ENCODE peak calls at places on chromosomes 6 and 20, in six cellular contexts. One of them, this sample, is unnamed.

GRCh38 chr6:5279891-5280338 is 18.6 kb downstream of the FARS2 start:
- DNase-seq in H9: no peak
- DNase-seq in mesenchymal stem cell: no peak
- DNase-seq in IMR-90: peak
- DNase-seq in H1: no peak
- DNase-seq in trophoblast cell: no peak
- DNase-seq in this sample: no peak

GRCh38 chr6:33075568-33076405 is at the start of gene HLA-DPB1:
- DNase-seq in mesenchymal stem cell: peak
- DNase-seq in H1: no peak
- DNase-seq in IMR-90: peak
- DNase-seq in trophoblast cell: peak
- DNase-seq in H9: no peak
- DNase-seq in this sample: peak

GRCh38 chr6:111552999-111553398 is 52.7 kb downstream of the TRAF3IP2 start:
- DNase-seq in H1: peak
- DNase-seq in H9: no peak
- DNase-seq in IMR-90: no peak
- DNase-seq in mesenchymal stem cell: no peak
- DNase-seq in trophoblast cell: no peak
- DNase-seq in this sample: no peak

GRCh38 chr6:1869766-1870165 is 260.1 kb downstream of the FOXC1 start:
- DNase-seq in H1: no peak
- DNase-seq in mesenchymal stem cell: no peak
- DNase-seq in IMR-90: no peak
- DNase-seq in H9: no peak
- DNase-seq in trophoblast cell: no peak
- DNase-seq in this sample: no peak

GRCh38 chr6:134295953-134296553 is 21.9 kb downstream of the SGK1 start:
- DNase-seq in H9: no peak
- DNase-seq in IMR-90: peak
- DNase-seq in mesenchymal stem cell: peak
- DNase-seq in trophoblast cell: peak
- DNase-seq in H1: no peak
- DNase-seq in this sample: no peak

GRCh38 chr6:107716688-107717089 is 107.4 kb downstream of the SCML4 start:
- DNase-seq in H9: peak
- DNase-seq in H1: no peak
- DNase-seq in IMR-90: peak
- DNase-seq in mesenchymal stem cell: peak
- DNase-seq in trophoblast cell: peak
- DNase-seq in this sample: no peak

GRCh38 chr6:131488780-131489179 is 84.2 kb upstream of the ARG1 start:
- DNase-seq in H9: no peak
- DNase-seq in IMR-90: peak
- DNase-seq in trophoblast cell: no peak
- DNase-seq in mesenchymal stem cell: no peak
- DNase-seq in H1: no peak
- DNase-seq in this sample: no peak

GRCh38 chr20:19015890-19016465 is 196.5 kb upstream of the SLC24A3 start:
- DNase-seq in trophoblast cell: no peak
- DNase-seq in mesenchymal stem cell: no peak
- DNase-seq in H1: peak
- DNase-seq in H9: no peak
- DNase-seq in IMR-90: no peak
- DNase-seq in this sample: no peak

GRCh38 chr6:53831081-53831839 is 36.5 kb downstream of the LRRC1 start:
- DNase-seq in H9: no peak
- DNase-seq in IMR-90: no peak
- DNase-seq in trophoblast cell: peak
- DNase-seq in H1: no peak
- DNase-seq in mesenchymal stem cell: no peak
- DNase-seq in this sample: no peak
- H4K91ac ChIP-seq in H9: no peak
- H4K91ac ChIP-seq in IMR-90: no peak
- H4K91ac ChIP-seq in trophoblast cell: no peak
- H4K91ac ChIP-seq in H1: no peak
- H4K91ac ChIP-seq in mesenchymal stem cell: no peak
- H4K91ac ChIP-seq in this sample: no peak

DNA sequence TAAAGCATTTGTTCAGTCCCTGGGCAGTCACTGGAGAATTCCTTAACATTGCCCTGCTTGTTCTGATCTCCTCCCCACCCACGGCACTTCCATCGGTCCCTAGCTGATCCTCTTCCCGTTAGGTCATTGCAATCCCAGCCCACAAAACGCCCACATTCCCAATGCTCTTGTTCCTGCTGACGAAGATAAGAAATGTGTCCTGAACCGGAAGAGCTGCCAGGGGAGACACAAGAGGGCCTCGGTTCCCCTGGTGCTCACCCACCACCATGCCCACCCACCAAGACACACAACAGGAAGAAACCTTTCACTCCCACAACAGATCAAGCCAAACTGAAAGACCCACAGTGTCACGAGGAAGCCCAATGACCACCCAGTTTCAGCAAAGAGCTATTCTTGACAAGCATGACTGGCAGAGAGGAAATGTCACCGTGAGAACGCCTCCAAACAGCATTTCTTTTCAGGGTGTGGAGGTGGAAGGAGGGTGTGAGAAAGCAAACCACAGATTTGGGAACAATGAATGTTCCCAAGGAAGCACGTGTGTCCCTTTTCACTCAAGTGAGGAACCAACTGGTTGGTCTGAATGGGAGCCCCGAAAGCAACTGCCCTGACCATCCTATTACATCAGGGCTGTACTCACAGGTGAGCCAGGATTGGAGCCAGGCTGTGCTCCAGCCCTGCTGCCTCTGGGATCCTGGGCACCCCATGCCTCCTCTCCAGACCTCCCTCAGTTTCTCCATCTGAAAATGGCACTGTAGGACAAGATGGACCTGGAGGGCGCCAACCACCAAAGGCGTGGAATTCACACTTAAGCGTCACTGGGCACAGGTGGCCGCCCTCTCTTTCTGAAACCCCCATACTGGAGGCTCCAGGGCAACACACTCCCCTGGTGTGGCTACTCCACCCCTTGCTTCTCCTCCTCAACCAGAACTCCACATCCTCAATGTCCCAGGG is 97.5 kb downstream of the ZMYND8 start:
- DNase-seq in trophoblast cell: no peak
- DNase-seq in H1: no peak
- DNase-seq in IMR-90: peak
- DNase-seq in mesenchymal stem cell: no peak
- DNase-seq in H9: no peak
- DNase-seq in this sample: no peak
- H3K27ac ChIP-seq in trophoblast cell: no peak
- H3K27ac ChIP-seq in H1: peak
- H3K27ac ChIP-seq in IMR-90: peak
- H3K27ac ChIP-seq in mesenchymal stem cell: no peak
- H3K27ac ChIP-seq in H9: no peak
- H3K27ac ChIP-seq in this sample: peak

DNA sequence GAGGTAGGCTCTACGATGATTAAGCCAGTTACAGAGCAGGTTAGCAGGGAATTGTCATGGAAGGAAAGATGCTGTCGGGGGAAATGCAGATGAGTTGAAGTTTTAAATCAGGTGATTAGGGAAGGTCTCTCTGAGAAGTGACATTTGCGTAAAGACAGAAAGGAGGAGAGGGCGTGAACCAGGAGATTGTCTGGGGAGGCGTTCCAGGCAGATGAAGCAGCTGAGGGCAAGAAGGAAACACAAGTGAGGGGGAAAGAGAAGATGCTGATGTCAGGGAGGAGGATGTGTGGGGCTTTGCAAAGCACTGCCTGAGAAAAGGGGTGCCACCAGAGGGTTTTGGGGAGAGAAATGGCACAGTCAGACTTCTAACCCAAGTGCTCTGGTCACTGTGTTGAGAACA is 2.5 kb upstream of the TMEM14B start:
- DNase-seq in H9: no peak
- DNase-seq in trophoblast cell: no peak
- DNase-seq in mesenchymal stem cell: no peak
- DNase-seq in H1: no peak
- DNase-seq in IMR-90: no peak
- DNase-seq in this sample: no peak
- H4K91ac ChIP-seq in H9: no peak
- H4K91ac ChIP-seq in trophoblast cell: no peak
- H4K91ac ChIP-seq in mesenchymal stem cell: no peak
- H4K91ac ChIP-seq in H1: no peak
- H4K91ac ChIP-seq in IMR-90: no peak
- H4K91ac ChIP-seq in this sample: no peak

DNA sequence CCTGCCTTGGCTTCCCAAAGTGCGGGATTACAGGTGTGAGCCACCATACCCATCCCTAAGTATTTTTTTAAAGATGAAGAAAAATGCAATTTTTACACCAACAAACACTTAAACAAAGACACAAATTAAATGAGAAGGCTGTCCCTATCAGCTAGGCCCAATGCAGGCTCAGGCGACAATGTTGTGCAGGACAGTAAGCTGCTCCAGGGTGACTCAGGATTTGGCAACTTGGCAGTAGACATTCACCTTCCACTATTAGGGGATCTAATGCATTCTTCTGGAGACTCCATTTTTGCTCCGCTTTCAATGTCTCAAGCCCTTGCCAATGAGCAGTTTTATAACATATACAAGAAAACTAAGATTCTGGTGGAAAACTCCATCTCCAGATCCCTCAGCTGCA is 19.7 kb downstream of the NDRG3 start:
- DNase-seq in IMR-90: peak
- DNase-seq in H1: no peak
- DNase-seq in trophoblast cell: no peak
- DNase-seq in mesenchymal stem cell: no peak
- DNase-seq in H9: no peak
- DNase-seq in this sample: no peak
- H3K27ac ChIP-seq in IMR-90: no peak
- H3K27ac ChIP-seq in H1: no peak
- H3K27ac ChIP-seq in trophoblast cell: no peak
- H3K27ac ChIP-seq in mesenchymal stem cell: no peak
- H3K27ac ChIP-seq in H9: no peak
- H3K27ac ChIP-seq in this sample: no peak

GRCh38 chr6:11961923-11962322 is 50.2 kb upstream of the HIVEP1 start:
- DNase-seq in H9: no peak
- DNase-seq in mesenchymal stem cell: no peak
- DNase-seq in IMR-90: no peak
- DNase-seq in trophoblast cell: no peak
- DNase-seq in H1: no peak
- DNase-seq in this sample: no peak
- H4K91ac ChIP-seq in H9: no peak
- H4K91ac ChIP-seq in mesenchymal stem cell: no peak
- H4K91ac ChIP-seq in IMR-90: no peak
- H4K91ac ChIP-seq in trophoblast cell: no peak
- H4K91ac ChIP-seq in H1: no peak
- H4K91ac ChIP-seq in this sample: no peak

GRCh38 chr6:163572612-163573011 is 158.1 kb downstream of the QKI start:
- DNase-seq in mesenchymal stem cell: peak
- DNase-seq in trophoblast cell: no peak
- DNase-seq in H1: no peak
- DNase-seq in IMR-90: peak
- DNase-seq in H9: peak
- DNase-seq in this sample: no peak
- H3K27ac ChIP-seq in mesenchymal stem cell: no peak
- H3K27ac ChIP-seq in trophoblast cell: no peak
- H3K27ac ChIP-seq in H1: no peak
- H3K27ac ChIP-seq in IMR-90: no peak
- H3K27ac ChIP-seq in H9: no peak
- H3K27ac ChIP-seq in this sample: no peak

GRCh38 chr20:53869466-53870258 is 200.7 kb downstream of the BCAS1 start:
- DNase-seq in H1: no peak
- DNase-seq in mesenchymal stem cell: peak
- DNase-seq in IMR-90: peak
- DNase-seq in trophoblast cell: peak
- DNase-seq in H9: peak
- DNase-seq in this sample: peak
- H4K91ac ChIP-seq in H1: peak
- H4K91ac ChIP-seq in mesenchymal stem cell: no peak
- H4K91ac ChIP-seq in IMR-90: peak
- H4K91ac ChIP-seq in trophoblast cell: peak
- H4K91ac ChIP-seq in H9: no peak
- H4K91ac ChIP-seq in this sample: no peak

DNA sequence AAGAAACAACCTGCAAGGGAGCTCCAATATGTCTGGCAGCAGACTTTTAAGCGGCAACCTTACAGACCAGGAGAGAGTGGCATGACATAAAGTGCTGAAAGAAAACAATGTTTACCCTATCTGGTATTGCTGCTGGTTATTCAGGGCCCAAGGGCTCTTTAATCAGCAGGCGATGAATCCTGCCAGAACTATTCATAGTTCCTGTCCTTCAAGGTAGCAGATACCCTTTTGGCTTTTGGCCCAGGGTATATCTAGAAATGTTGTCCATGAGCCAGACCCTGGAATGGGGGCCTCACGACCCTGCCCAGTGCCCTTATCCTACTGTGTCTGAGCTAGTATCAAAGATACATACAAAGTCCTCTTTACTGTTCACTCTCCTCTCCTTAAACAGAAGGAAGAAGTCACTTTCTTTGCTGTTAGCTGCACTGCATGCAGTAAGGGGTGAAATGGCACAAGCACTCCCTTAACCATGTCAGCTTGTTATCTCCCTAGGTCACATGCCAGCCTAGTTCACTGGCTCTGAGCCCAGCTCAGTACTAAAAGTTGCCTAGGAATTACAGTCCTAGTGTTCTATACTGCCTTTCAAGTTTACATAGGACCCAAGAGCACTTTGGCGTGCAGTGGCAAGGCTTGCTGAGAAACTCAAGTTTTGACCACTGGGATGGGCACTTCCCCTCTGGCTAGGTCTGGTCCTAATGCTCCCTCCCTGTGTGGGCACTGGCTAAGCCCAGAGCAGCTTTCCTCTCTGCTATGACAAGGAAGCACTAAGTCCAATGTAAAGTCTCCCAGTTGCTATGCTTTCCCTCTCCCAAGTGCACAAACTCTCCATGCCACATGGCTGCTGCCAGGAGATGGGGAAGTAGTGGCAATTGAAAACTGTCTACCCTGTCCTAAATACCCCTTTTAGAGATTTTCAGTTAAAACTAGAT is 122.0 kb downstream of the HTR1B start:
- DNase-seq in H9: no peak
- DNase-seq in mesenchymal stem cell: peak
- DNase-seq in trophoblast cell: no peak
- DNase-seq in H1: no peak
- DNase-seq in IMR-90: no peak
- DNase-seq in this sample: no peak
- H3K27ac ChIP-seq in H9: no peak
- H3K27ac ChIP-seq in mesenchymal stem cell: no peak
- H3K27ac ChIP-seq in trophoblast cell: no peak
- H3K27ac ChIP-seq in H1: no peak
- H3K27ac ChIP-seq in IMR-90: no peak
- H3K27ac ChIP-seq in this sample: no peak

DNA sequence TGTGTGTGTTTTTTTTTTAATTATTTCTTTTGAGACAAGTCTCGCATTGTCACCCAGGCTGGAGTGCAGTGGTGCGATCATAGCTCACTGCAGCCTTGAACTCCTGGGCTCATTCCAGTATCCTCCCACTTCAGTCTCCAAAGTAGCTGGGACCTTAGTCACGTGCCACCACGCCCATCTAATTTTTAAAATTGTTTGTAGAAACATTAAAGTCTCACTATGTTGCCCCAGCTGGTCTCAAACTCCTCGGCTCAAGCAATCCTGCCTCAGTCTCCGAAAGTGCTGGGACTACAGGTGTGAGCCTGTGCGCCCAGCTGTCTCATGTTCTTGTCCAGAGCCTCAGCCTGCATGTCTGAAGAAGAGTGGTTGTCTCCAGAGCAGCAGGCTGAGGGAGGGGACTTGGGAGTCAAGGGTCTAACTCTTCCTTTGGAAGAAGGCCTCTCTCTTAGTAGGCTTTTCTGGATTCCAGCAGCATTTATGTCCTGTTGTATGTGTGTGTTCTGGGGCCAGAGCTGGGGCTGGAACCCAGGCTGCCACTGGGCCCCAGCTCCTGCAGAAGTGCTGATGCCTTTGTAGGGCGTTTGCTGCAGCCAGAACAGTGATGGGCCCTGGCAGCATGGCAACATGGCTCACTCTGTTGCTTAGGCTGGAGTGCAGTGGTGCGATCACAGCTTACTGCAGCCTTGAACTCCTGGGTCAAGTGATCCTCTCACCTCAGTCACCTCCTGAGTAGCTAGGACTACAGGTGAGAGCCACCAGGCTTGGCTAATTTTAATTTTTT is 5.4 kb downstream of the DNMT3B start:
- DNase-seq in H1: no peak
- DNase-seq in mesenchymal stem cell: no peak
- DNase-seq in H9: no peak
- DNase-seq in IMR-90: no peak
- DNase-seq in trophoblast cell: no peak
- DNase-seq in this sample: no peak
- H4K91ac ChIP-seq in H1: no peak
- H4K91ac ChIP-seq in mesenchymal stem cell: no peak
- H4K91ac ChIP-seq in H9: no peak
- H4K91ac ChIP-seq in IMR-90: no peak
- H4K91ac ChIP-seq in trophoblast cell: no peak
- H4K91ac ChIP-seq in this sample: no peak

This sample was measured in neuronal stem cell.